ENCODE peak calls at places on chromosomes 6 and 20, in six cellular contexts. I is Peyer's patch, L is ovary, M is uterus, P is prostate gland, N is esophagus squamous epithelium. R is an unnamed sample.

GRCh38 chr20:54173653-54174451 is at the start of gene CYP24A1:
- DNase-seq in I (no peak), L (no peak), M (no peak), P (no peak), N (no peak), R (no peak)

GRCh38 chr20:6582449-6582848 is 185.0 kb upstream of the BMP2 start:
- DNase-seq in I (no peak), L (no peak), M (no peak), P (no peak), N (no peak), R (no peak)

GRCh38 chr6:73652637-73653570 is 888 bp downstream of the SLC17A5 start:
- DNase-seq in I (peak), L (peak), M (peak), P (peak), N (peak), R (peak)

GRCh38 chr20:16216227-16217210 is 356.7 kb downstream of the KIF16B start:
- DNase-seq in I (no peak), L (no peak), M (no peak), P (no peak), N (no peak), R (no peak)

GRCh38 chr20:2508631-2509467 is at the start of gene ZNF343:
- DNase-seq in I (peak), L (peak), M (peak), P (peak), N (peak), R (peak)

GRCh38 chr20:11204926-11205768 is 531.3 kb upstream of the JAG1 start:
- DNase-seq in I (no peak), L (no peak), M (peak), P (peak), N (no peak), R (peak)

GRCh38 chr6:168597471-168597875 is 156.5 kb downstream of the SMOC2 start:
- DNase-seq in I (no peak), L (no peak), M (peak), P (no peak), N (no peak), R (peak)

GRCh38 chr6:165227644-165228329 is 81.6 kb downstream of the C6orf118 start:
- DNase-seq in I (no peak), L (no peak), M (no peak), P (no peak), N (no peak), R (no peak)

GRCh38 chr6:81768150-81768942 is 15.9 kb upstream of the TENT5A start:
- DNase-seq in I (no peak), L (no peak), M (no peak), P (no peak), N (no peak), R (no peak)

GRCh38 chr6:89079611-89080213 is 839 bp upstream of the PNRC1 start:
- DNase-seq in I (peak), L (peak), M (peak), P (peak), N (no peak), R (peak)

GRCh38 chr6:33745558-33745957 is 1.1 kb downstream of the IP6K3 start:
- DNase-seq in I (no peak), L (no peak), M (no peak), P (no peak), N (no peak), R (no peak)

GRCh38 chr6:138088307-138088744 is 18.9 kb downstream of the PERP start:
- DNase-seq in I (no peak), L (no peak), M (no peak), P (peak), N (no peak), R (no peak)

GRCh38 chr6:163490826-163491577 is 76.5 kb downstream of the QKI start:
- DNase-seq in I (peak), L (peak), M (peak), P (peak), N (no peak), R (peak)

GRCh38 chr6:111541720-111542065 is 58.7 kb upstream of the REV3L start:
- DNase-seq in I (no peak), L (no peak), M (no peak), P (no peak), N (no peak), R (no peak)

GRCh38 chr20:9467995-9468394 is 46.4 kb upstream of the LAMP5 start:
- DNase-seq in I (no peak), L (no peak), M (no peak), P (no peak), N (no peak), R (no peak)

GRCh38 chr6:151131346-151131745 is 108.4 kb upstream of the AKAP12 start:
- DNase-seq in I (no peak), L (no peak), M (no peak), P (no peak), N (no peak), R (no peak)

GRCh38 chr6:148974351-148974750 is 227.5 kb downstream of the UST start:
- DNase-seq in I (no peak), L (no peak), M (no peak), P (no peak), N (no peak), R (no peak)

GRCh38 chr6:138160329-138161117 is 1.2 kb upstream of the ARFGEF3 start:
- DNase-seq in I (no peak), L (no peak), M (no peak), P (peak), N (no peak), R (no peak)

GRCh38 chr6:127969701-127970100 is 68.8 kb upstream of the THEMIS start:
- DNase-seq in I (no peak), L (no peak), M (no peak), P (no peak), N (no peak), R (no peak)

GRCh38 chr6:73108949-73109348 is 116.3 kb downstream of the KHDC1L start:
- DNase-seq in I (no peak), L (no peak), M (no peak), P (no peak), N (no peak), R (no peak)

GRCh38 chr6:36851149-36851614 is 11.9 kb upstream of the CPNE5 start:
- DNase-seq in I (no peak), L (peak), M (peak), P (peak), N (no peak), R (peak)

GRCh38 chr20:62409935-62410741 is 3.1 kb upstream of the CABLES2 start:
- DNase-seq in I (peak), L (peak), M (peak), P (peak), N (no peak), R (peak)

GRCh38 chr20:62196286-62196685 is 13.5 kb downstream of the MTG2 start:
- DNase-seq in I (no peak), L (no peak), M (no peak), P (no peak), N (no peak), R (no peak)

DNA sequence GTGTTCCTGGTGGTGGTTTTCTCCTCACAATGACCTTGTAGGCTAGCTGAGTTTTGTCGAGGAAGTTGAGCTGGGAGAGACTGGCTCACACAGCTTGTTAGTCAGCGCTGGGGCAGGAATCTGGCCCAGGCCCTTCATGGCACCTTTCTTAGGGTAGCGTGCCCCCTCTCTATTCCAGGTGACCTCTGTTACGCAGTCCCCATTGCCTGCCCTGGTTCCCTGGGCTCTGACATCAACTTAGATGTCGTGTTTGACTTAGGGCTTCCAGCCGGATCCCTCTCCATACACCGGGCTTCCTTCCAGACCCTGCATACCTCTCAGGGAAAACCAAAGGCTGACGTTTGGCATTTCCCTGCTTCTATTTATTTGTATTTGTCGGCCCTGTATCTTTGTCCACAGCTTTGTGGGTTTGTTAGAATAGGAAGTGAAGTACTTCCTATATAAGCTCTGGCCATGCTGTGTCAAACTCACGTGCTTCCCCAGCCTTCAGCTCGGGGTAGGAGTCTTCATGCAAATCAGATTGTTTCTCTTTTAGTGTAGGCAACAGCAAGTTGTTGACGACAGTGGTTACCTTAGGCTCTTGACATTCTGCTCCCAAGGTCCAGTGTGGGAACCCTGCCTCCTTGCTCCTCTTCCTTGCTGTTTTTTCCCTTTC is 12.8 kb downstream of the IGF2R start:
- DNase-seq in I (peak), L (peak), M (peak), P (peak), N (no peak), R (peak)
- TF ChIP-seq POLR2A in I (no peak), L (no peak), M (no peak), P (no peak), N (peak), R (no peak)

GRCh38 chr6:167105060-167105459 is 17.8 kb upstream of the CCR6 start:
- DNase-seq in I (no peak), L (no peak), M (no peak), P (no peak), N (no peak), R (no peak)

GRCh38 chr6:167104388-167104787 is 18.5 kb upstream of the CCR6 start:
- DNase-seq in I (no peak), L (no peak), M (no peak), P (no peak), N (no peak), R (no peak)

GRCh38 chr6:167102318-167102717 is 20.6 kb upstream of the CCR6 start:
- DNase-seq in I (no peak), L (no peak), M (no peak), P (no peak), N (no peak), R (no peak)

GRCh38 chr6:167100241-167100674 is 22.6 kb upstream of the CCR6 start:
- DNase-seq in I (no peak), L (no peak), M (no peak), P (no peak), N (no peak), R (no peak)

GRCh38 chr6:167103041-167103816 is 19.7 kb upstream of the CCR6 start:
- DNase-seq in I (peak), L (no peak), M (no peak), P (no peak), N (no peak), R (no peak)
- TF ChIP-seq POLR2A in I (no peak), L (no peak), M (no peak), P (no peak), N (no peak), R (no peak)

GRCh38 chr20:43744966-43745733 is 18.3 kb upstream of the GTSF1L start:
- DNase-seq in I (no peak), L (no peak), M (no peak), P (no peak), N (no peak), R (peak)
- TF ChIP-seq POLR2A in I (no peak), L (no peak), M (no peak), P (no peak), N (no peak), R (no peak)

GRCh38 chr20:44603327-44603726 is 20.9 kb downstream of the PKIG start:
- DNase-seq in I (no peak), L (no peak), M (no peak), P (no peak), N (no peak), R (no peak)

GRCh38 chr20:44600301-44600700 is 17.9 kb downstream of the PKIG start:
- DNase-seq in I (no peak), L (no peak), M (no peak), P (no peak), N (no peak), R (no peak)

GRCh38 chr20:44599715-44600114 is 17.3 kb downstream of the PKIG start:
- DNase-seq in I (no peak), L (no peak), M (no peak), P (no peak), N (no peak), R (no peak)

GRCh38 chr20:44600758-44601562 is 18.6 kb downstream of the PKIG start:
- DNase-seq in I (no peak), L (no peak), M (no peak), P (no peak), N (no peak), R (peak)

DNA sequence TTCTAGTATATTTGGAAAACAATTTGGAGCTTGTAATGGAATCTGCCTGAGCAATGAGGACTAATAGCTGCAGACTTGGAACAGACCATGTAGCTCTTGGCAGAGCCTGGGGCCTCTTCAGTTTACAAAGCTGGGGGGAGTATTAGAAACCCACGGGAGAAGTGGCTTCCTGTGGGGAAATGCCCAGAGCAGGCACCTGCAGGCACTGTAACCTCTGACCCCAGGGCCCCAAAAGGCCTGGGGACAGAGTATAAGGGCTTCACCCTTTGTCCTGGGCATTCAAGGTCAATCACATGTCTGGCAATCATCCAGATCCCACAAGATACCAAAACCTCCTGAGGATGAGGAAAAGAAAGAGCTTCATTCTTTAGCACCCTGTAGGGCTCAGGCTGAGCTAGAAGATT is 19.4 kb downstream of the PKIG start:
- DNase-seq in I (no peak), L (peak), M (peak), P (peak), N (no peak), R (peak)
- TF ChIP-seq POLR2A in I (no peak), L (no peak), M (no peak), P (no peak), N (no peak), R (no peak)

R was measured in testis.